ENCODE peak calls at places on chromosomes 2 and 18, in ten cellular contexts. One of them, this sample, is unnamed.

GRCh38 chr2:50953021-50953420 is 78.9 kb downstream of the NRXN1 start:
- DNase-seq in tibial artery: no peak
- DNase-seq in mesenchymal stem cell: no peak
- DNase-seq in cardiac fibroblast: peak; percentile 95
- DNase-seq in A549: no peak
- DNase-seq in body of pancreas: no peak
- DNase-seq in aorta: no peak
- DNase-seq in OCI-LY7: no peak
- DNase-seq in lower lobe of right lung: no peak
- DNase-seq in mesendoderm: no peak
- DNase-seq in this sample: no peak

GRCh38 chr2:121132054-121132453 is 152.9 kb downstream of the TFCP2L1 start:
- DNase-seq in tibial artery: peak; percentile 31
- DNase-seq in mesenchymal stem cell: no peak
- DNase-seq in cardiac fibroblast: no peak
- DNase-seq in A549: no peak
- DNase-seq in body of pancreas: no peak
- DNase-seq in aorta: no peak
- DNase-seq in OCI-LY7: no peak
- DNase-seq in lower lobe of right lung: no peak
- DNase-seq in mesendoderm: no peak
- DNase-seq in this sample: no peak

GRCh38 chr2:212384027-212384426 is 154.6 kb downstream of the ERBB4 start:
- DNase-seq in tibial artery: no peak
- DNase-seq in mesenchymal stem cell: no peak
- DNase-seq in cardiac fibroblast: no peak
- DNase-seq in A549: no peak
- DNase-seq in body of pancreas: no peak
- DNase-seq in aorta: no peak
- DNase-seq in OCI-LY7: no peak
- DNase-seq in lower lobe of right lung: no peak
- DNase-seq in mesendoderm: no peak
- DNase-seq in this sample: no peak

GRCh38 chr18:2139676-2140075 is 431.6 kb downstream of the METTL4 start:
- DNase-seq in tibial artery: no peak
- DNase-seq in mesenchymal stem cell: peak; percentile 23
- DNase-seq in cardiac fibroblast: peak; percentile 45
- DNase-seq in A549: no peak
- DNase-seq in body of pancreas: no peak
- DNase-seq in aorta: no peak
- DNase-seq in OCI-LY7: no peak
- DNase-seq in lower lobe of right lung: no peak
- DNase-seq in mesendoderm: no peak
- DNase-seq in this sample: no peak

GRCh38 chr2:47260971-47261370 is 105.9 kb upstream of the STPG4 start:
- DNase-seq in tibial artery: no peak
- DNase-seq in mesenchymal stem cell: no peak
- DNase-seq in cardiac fibroblast: no peak
- DNase-seq in A549: no peak
- DNase-seq in body of pancreas: no peak
- DNase-seq in aorta: no peak
- DNase-seq in OCI-LY7: no peak
- DNase-seq in lower lobe of right lung: no peak
- DNase-seq in mesendoderm: no peak
- DNase-seq in this sample: no peak

GRCh38 chr2:36573165-36573564 is 24.8 kb downstream of the FEZ2 start:
- DNase-seq in tibial artery: no peak
- DNase-seq in mesenchymal stem cell: no peak
- DNase-seq in cardiac fibroblast: no peak
- DNase-seq in A549: no peak
- DNase-seq in body of pancreas: no peak
- DNase-seq in aorta: no peak
- DNase-seq in OCI-LY7: no peak
- DNase-seq in lower lobe of right lung: no peak
- DNase-seq in mesendoderm: no peak
- DNase-seq in this sample: no peak

GRCh38 chr2:207163815-207164747 is 1.7 kb downstream of the KLF7 start:
- DNase-seq in tibial artery: peak; percentile 85
- DNase-seq in mesenchymal stem cell: peak; percentile 67
- DNase-seq in cardiac fibroblast: peak; percentile 72
- DNase-seq in A549: peak; percentile 21
- DNase-seq in body of pancreas: peak; percentile 36
- DNase-seq in aorta: peak; percentile 76
- DNase-seq in OCI-LY7: no peak
- DNase-seq in lower lobe of right lung: peak; percentile 74
- DNase-seq in mesendoderm: peak; percentile 55
- DNase-seq in this sample: peak; percentile 49

GRCh38 chr2:223108376-223109100 is 56.5 kb downstream of the KCNE4 start:
- DNase-seq in tibial artery: no peak
- DNase-seq in mesenchymal stem cell: peak; percentile 35
- DNase-seq in cardiac fibroblast: peak; percentile 76
- DNase-seq in A549: no peak
- DNase-seq in body of pancreas: no peak
- DNase-seq in aorta: no peak
- DNase-seq in OCI-LY7: no peak
- DNase-seq in lower lobe of right lung: no peak
- DNase-seq in mesendoderm: no peak
- DNase-seq in this sample: no peak

GRCh38 chr2:218272531-218273212 is 2.4 kb downstream of the PNKD start:
- DNase-seq in tibial artery: peak; percentile 99
- DNase-seq in mesenchymal stem cell: peak; percentile 90
- DNase-seq in cardiac fibroblast: peak; percentile 98
- DNase-seq in A549: peak; percentile 87
- DNase-seq in body of pancreas: peak; percentile 91
- DNase-seq in aorta: peak; percentile 92
- DNase-seq in OCI-LY7: peak; percentile 91
- DNase-seq in lower lobe of right lung: peak; percentile 91
- DNase-seq in mesendoderm: peak; percentile 89
- DNase-seq in this sample: peak; percentile 93

GRCh38 chr2:215796160-215796559 is 217.2 kb downstream of the MREG start:
- DNase-seq in tibial artery: no peak
- DNase-seq in mesenchymal stem cell: peak; percentile 66
- DNase-seq in cardiac fibroblast: peak; percentile 75
- DNase-seq in A549: no peak
- DNase-seq in body of pancreas: no peak
- DNase-seq in aorta: no peak
- DNase-seq in OCI-LY7: no peak
- DNase-seq in lower lobe of right lung: no peak
- DNase-seq in mesendoderm: no peak
- DNase-seq in this sample: no peak

GRCh38 chr2:224638338-224638823 is 53.2 kb upstream of the CUL3 start:
- DNase-seq in tibial artery: no peak
- DNase-seq in mesenchymal stem cell: no peak
- DNase-seq in cardiac fibroblast: no peak
- DNase-seq in A549: no peak
- DNase-seq in body of pancreas: no peak
- DNase-seq in aorta: no peak
- DNase-seq in OCI-LY7: peak; percentile 77
- DNase-seq in lower lobe of right lung: no peak
- DNase-seq in mesendoderm: no peak
- DNase-seq in this sample: no peak

GRCh38 chr2:10410716-10411437 is 37.2 kb downstream of the ODC1 start:
- DNase-seq in tibial artery: no peak
- DNase-seq in mesenchymal stem cell: no peak
- DNase-seq in cardiac fibroblast: no peak
- DNase-seq in A549: no peak
- DNase-seq in body of pancreas: no peak
- DNase-seq in aorta: no peak
- DNase-seq in OCI-LY7: peak; percentile 21
- DNase-seq in lower lobe of right lung: no peak
- DNase-seq in mesendoderm: no peak
- DNase-seq in this sample: no peak

GRCh38 chr18:63410792-63411191 is 11.5 kb downstream of the VPS4B start:
- DNase-seq in tibial artery: no peak
- DNase-seq in mesenchymal stem cell: peak; percentile 61
- DNase-seq in cardiac fibroblast: peak; percentile 64
- DNase-seq in A549: no peak
- DNase-seq in body of pancreas: no peak
- DNase-seq in aorta: no peak
- DNase-seq in OCI-LY7: no peak
- DNase-seq in lower lobe of right lung: no peak
- DNase-seq in mesendoderm: no peak
- DNase-seq in this sample: no peak

GRCh38 chr2:239866350-239866749 is 158.8 kb downstream of the NDUFA10 start:
- DNase-seq in tibial artery: no peak
- DNase-seq in mesenchymal stem cell: no peak
- DNase-seq in cardiac fibroblast: no peak
- DNase-seq in A549: no peak
- DNase-seq in body of pancreas: no peak
- DNase-seq in aorta: no peak
- DNase-seq in OCI-LY7: no peak
- DNase-seq in lower lobe of right lung: no peak
- DNase-seq in mesendoderm: no peak
- DNase-seq in this sample: no peak
- H3K4me3 ChIP-seq in tibial artery: no peak overlapping the region
- H3K4me3 ChIP-seq in mesenchymal stem cell: no peak overlapping the region
- H3K4me3 ChIP-seq in cardiac fibroblast: no peak overlapping the region
- H3K4me3 ChIP-seq in A549: no peak overlapping the region
- H3K4me3 ChIP-seq in body of pancreas: no peak overlapping the region
- H3K4me3 ChIP-seq in aorta: no peak overlapping the region
- H3K4me3 ChIP-seq in OCI-LY7: no peak overlapping the region
- H3K4me3 ChIP-seq in lower lobe of right lung: no peak overlapping the region
- H3K4me3 ChIP-seq in mesendoderm: no peak overlapping the region
- H3K4me3 ChIP-seq in this sample: no peak overlapping the region

DNA sequence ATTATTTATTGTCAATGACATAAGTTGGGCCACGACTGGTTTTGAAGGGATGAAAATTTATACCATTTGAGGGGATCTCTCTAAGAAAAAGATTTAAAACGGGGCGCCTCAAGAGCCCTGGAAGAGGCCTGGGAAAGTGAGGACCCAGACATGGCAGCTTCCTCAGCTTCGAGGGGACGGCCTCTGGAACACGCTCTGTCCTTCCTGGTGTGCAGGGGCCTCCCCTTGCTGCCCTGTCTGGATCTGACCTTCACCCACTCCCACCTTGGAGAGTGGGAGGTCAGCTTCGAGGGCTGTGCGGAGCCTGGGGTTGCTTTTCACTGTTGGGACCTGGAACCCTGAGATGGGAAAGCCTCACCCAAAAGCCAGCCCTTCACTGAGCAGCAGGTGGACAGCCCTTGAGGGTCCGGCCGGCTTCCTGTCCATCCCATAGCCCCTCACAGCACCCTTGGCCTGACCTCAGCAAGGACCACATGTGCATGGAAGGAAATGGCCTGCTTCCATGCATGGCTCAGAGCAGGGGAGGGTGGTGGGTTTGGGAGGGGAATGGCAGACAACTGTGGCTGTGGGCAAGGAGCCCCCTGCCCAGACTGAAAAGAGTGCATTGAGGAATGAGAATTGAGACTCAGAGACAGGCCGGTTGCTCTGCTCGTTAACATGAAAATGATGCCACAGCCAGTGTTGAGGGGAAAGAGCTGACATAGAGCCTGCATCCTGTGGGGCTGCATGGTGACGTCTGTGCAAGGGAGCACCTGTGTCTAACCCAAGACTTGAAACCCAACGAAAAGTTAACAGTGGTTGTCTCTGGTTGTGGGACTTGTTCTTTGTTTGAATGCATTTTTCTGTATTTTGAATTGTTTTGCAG is 16.3 kb downstream of the FBLN7 start:
- DNase-seq in tibial artery: peak; percentile 38
- DNase-seq in mesenchymal stem cell: no peak
- DNase-seq in cardiac fibroblast: no peak
- DNase-seq in A549: no peak
- DNase-seq in body of pancreas: no peak
- DNase-seq in aorta: no peak
- DNase-seq in OCI-LY7: peak; percentile 59
- DNase-seq in lower lobe of right lung: no peak
- DNase-seq in mesendoderm: no peak
- DNase-seq in this sample: no peak
- H3K4me3 ChIP-seq in tibial artery: no peak overlapping the region
- H3K4me3 ChIP-seq in mesenchymal stem cell: no peak overlapping the region
- H3K4me3 ChIP-seq in cardiac fibroblast: no peak overlapping the region
- H3K4me3 ChIP-seq in A549: no peak overlapping the region
- H3K4me3 ChIP-seq in body of pancreas: no peak overlapping the region
- H3K4me3 ChIP-seq in aorta: no peak overlapping the region
- H3K4me3 ChIP-seq in OCI-LY7: no peak overlapping the region
- H3K4me3 ChIP-seq in lower lobe of right lung: no peak overlapping the region
- H3K4me3 ChIP-seq in mesendoderm: no peak overlapping the region
- H3K4me3 ChIP-seq in this sample: no peak overlapping the region

GRCh38 chr18:32754508-32755263 is 18.1 kb downstream of the KLHL14 start:
- DNase-seq in tibial artery: no peak
- DNase-seq in mesenchymal stem cell: no peak
- DNase-seq in cardiac fibroblast: no peak
- DNase-seq in A549: no peak
- DNase-seq in body of pancreas: no peak
- DNase-seq in aorta: no peak
- DNase-seq in OCI-LY7: no peak
- DNase-seq in lower lobe of right lung: no peak
- DNase-seq in mesendoderm: peak; percentile 87
- DNase-seq in this sample: no peak
- H3K4me3 ChIP-seq in tibial artery: no peak overlapping the region
- H3K4me3 ChIP-seq in mesenchymal stem cell: no peak overlapping the region
- H3K4me3 ChIP-seq in cardiac fibroblast: no peak overlapping the region
- H3K4me3 ChIP-seq in A549: no peak overlapping the region
- H3K4me3 ChIP-seq in body of pancreas: no peak overlapping the region
- H3K4me3 ChIP-seq in aorta: no peak overlapping the region
- H3K4me3 ChIP-seq in OCI-LY7: no peak overlapping the region
- H3K4me3 ChIP-seq in lower lobe of right lung: no peak overlapping the region
- H3K4me3 ChIP-seq in mesendoderm: no peak overlapping the region
- H3K4me3 ChIP-seq in this sample: no peak overlapping the region

GRCh38 chr2:219460424-219460926 is 25.8 kb downstream of the SPEG start:
- DNase-seq in tibial artery: peak; percentile 99
- DNase-seq in mesenchymal stem cell: peak; percentile 79
- DNase-seq in cardiac fibroblast: peak; percentile 43
- DNase-seq in A549: no peak
- DNase-seq in body of pancreas: no peak
- DNase-seq in aorta: peak; percentile 96
- DNase-seq in OCI-LY7: no peak
- DNase-seq in lower lobe of right lung: no peak
- DNase-seq in mesendoderm: peak; percentile 92
- DNase-seq in this sample: peak; percentile 86

GRCh38 chr2:219457784-219458369 is 23.2 kb downstream of the SPEG start:
- DNase-seq in tibial artery: no peak
- DNase-seq in mesenchymal stem cell: no peak
- DNase-seq in cardiac fibroblast: no peak
- DNase-seq in A549: no peak
- DNase-seq in body of pancreas: no peak
- DNase-seq in aorta: peak; percentile 38
- DNase-seq in OCI-LY7: peak; percentile 60
- DNase-seq in lower lobe of right lung: no peak
- DNase-seq in mesendoderm: peak; percentile 56
- DNase-seq in this sample: no peak

GRCh38 chr2:219458996-219459395 is 24.4 kb downstream of the SPEG start:
- DNase-seq in tibial artery: no peak
- DNase-seq in mesenchymal stem cell: no peak
- DNase-seq in cardiac fibroblast: no peak
- DNase-seq in A549: no peak
- DNase-seq in body of pancreas: no peak
- DNase-seq in aorta: no peak
- DNase-seq in OCI-LY7: no peak
- DNase-seq in lower lobe of right lung: no peak
- DNase-seq in mesendoderm: no peak
- DNase-seq in this sample: no peak

GRCh38 chr2:219461061-219461514 is 26.4 kb downstream of the SPEG start:
- DNase-seq in tibial artery: peak; percentile 93
- DNase-seq in mesenchymal stem cell: no peak
- DNase-seq in cardiac fibroblast: peak; percentile 22
- DNase-seq in A549: no peak
- DNase-seq in body of pancreas: no peak
- DNase-seq in aorta: peak; percentile 78
- DNase-seq in OCI-LY7: peak; percentile 18
- DNase-seq in lower lobe of right lung: no peak
- DNase-seq in mesendoderm: peak; percentile 62
- DNase-seq in this sample: peak; percentile 83

GRCh38 chr2:219459460-219460311 is 25.0 kb downstream of the SPEG start:
- DNase-seq in tibial artery: peak; percentile 86
- DNase-seq in mesenchymal stem cell: peak; percentile 75
- DNase-seq in cardiac fibroblast: peak; percentile 65
- DNase-seq in A549: peak; percentile 75
- DNase-seq in body of pancreas: peak; percentile 60
- DNase-seq in aorta: peak; percentile 73
- DNase-seq in OCI-LY7: peak; percentile 55
- DNase-seq in lower lobe of right lung: peak; percentile 63
- DNase-seq in mesendoderm: peak; percentile 89
- DNase-seq in this sample: peak; percentile 59
- H3K4me3 ChIP-seq in tibial artery: peak overlapping the region; percentile 1
- H3K4me3 ChIP-seq in mesenchymal stem cell: peak overlapping the region; percentile 30
- H3K4me3 ChIP-seq in cardiac fibroblast: no peak overlapping the region
- H3K4me3 ChIP-seq in A549: no peak overlapping the region
- H3K4me3 ChIP-seq in body of pancreas: no peak overlapping the region
- H3K4me3 ChIP-seq in aorta: no peak overlapping the region
- H3K4me3 ChIP-seq in OCI-LY7: no peak overlapping the region
- H3K4me3 ChIP-seq in lower lobe of right lung: no peak overlapping the region
- H3K4me3 ChIP-seq in mesendoderm: no peak overlapping the region
- H3K4me3 ChIP-seq in this sample: no peak overlapping the region

This sample was measured in gastrocnemius medialis.